ENCODE peak calls at places on chromosomes 11 and 22, in five cellular contexts. One of them, this sample, is unnamed.

GRCh38 chr22:23365524-23365923 is 185.2 kb downstream of the BCR start:
- DNase-seq in stimulated activated CD4-positive, alpha-beta T cell treated with anti-CD3 and anti-CD28 coated beads, Interleukin-2, amount 100 ng/mL, for 48 hours: no peak
- DNase-seq in MCF 10A: no peak
- DNase-seq in activated CD4-positive, alpha-beta T cell treated with anti-CD3 and anti-CD28 coated beads for 4 hours: no peak
- DNase-seq in activated naive CD4-positive, alpha-beta T cell: no peak
- DNase-seq in this sample: no peak

GRCh38 chr22:24730864-24731263 is 43.7 kb downstream of the PIWIL3 start:
- DNase-seq in stimulated activated CD4-positive, alpha-beta T cell treated with anti-CD3 and anti-CD28 coated beads, Interleukin-2, amount 100 ng/mL, for 48 hours: no peak
- DNase-seq in MCF 10A: no peak
- DNase-seq in activated CD4-positive, alpha-beta T cell treated with anti-CD3 and anti-CD28 coated beads for 4 hours: no peak
- DNase-seq in activated naive CD4-positive, alpha-beta T cell: no peak
- DNase-seq in this sample: no peak

GRCh38 chr11:99019676-99020075 is 1.1 kb upstream of the CNTN5 start:
- DNase-seq in stimulated activated CD4-positive, alpha-beta T cell treated with anti-CD3 and anti-CD28 coated beads, Interleukin-2, amount 100 ng/mL, for 48 hours: no peak
- DNase-seq in MCF 10A: no peak
- DNase-seq in activated CD4-positive, alpha-beta T cell treated with anti-CD3 and anti-CD28 coated beads for 4 hours: no peak
- DNase-seq in activated naive CD4-positive, alpha-beta T cell: no peak
- DNase-seq in this sample: no peak

GRCh38 chr11:69726019-69726418 is 22.2 kb upstream of the FGF19 start:
- DNase-seq in stimulated activated CD4-positive, alpha-beta T cell treated with anti-CD3 and anti-CD28 coated beads, Interleukin-2, amount 100 ng/mL, for 48 hours: no peak
- DNase-seq in MCF 10A: no peak
- DNase-seq in activated CD4-positive, alpha-beta T cell treated with anti-CD3 and anti-CD28 coated beads for 4 hours: no peak
- DNase-seq in activated naive CD4-positive, alpha-beta T cell: no peak
- DNase-seq in this sample: no peak

GRCh38 chr11:33471541-33471940 is 214.4 kb downstream of the HIPK3 start:
- DNase-seq in stimulated activated CD4-positive, alpha-beta T cell treated with anti-CD3 and anti-CD28 coated beads, Interleukin-2, amount 100 ng/mL, for 48 hours: no peak
- DNase-seq in MCF 10A: no peak
- DNase-seq in activated CD4-positive, alpha-beta T cell treated with anti-CD3 and anti-CD28 coated beads for 4 hours: no peak
- DNase-seq in activated naive CD4-positive, alpha-beta T cell: no peak
- DNase-seq in this sample: no peak

GRCh38 chr11:126637800-126638175 is 282.3 kb downstream of the ST3GAL4 start:
- DNase-seq in stimulated activated CD4-positive, alpha-beta T cell treated with anti-CD3 and anti-CD28 coated beads, Interleukin-2, amount 100 ng/mL, for 48 hours: no peak
- DNase-seq in MCF 10A: no peak
- DNase-seq in activated CD4-positive, alpha-beta T cell treated with anti-CD3 and anti-CD28 coated beads for 4 hours: no peak
- DNase-seq in activated naive CD4-positive, alpha-beta T cell: no peak
- DNase-seq in this sample: no peak

GRCh38 chr11:118305726-118306125 is 1.2 kb downstream of the CD3E start:
- DNase-seq in stimulated activated CD4-positive, alpha-beta T cell treated with anti-CD3 and anti-CD28 coated beads, Interleukin-2, amount 100 ng/mL, for 48 hours: no peak
- DNase-seq in MCF 10A: no peak
- DNase-seq in activated CD4-positive, alpha-beta T cell treated with anti-CD3 and anti-CD28 coated beads for 4 hours: peak
- DNase-seq in activated naive CD4-positive, alpha-beta T cell: no peak
- DNase-seq in this sample: no peak

GRCh38 chr11:76831911-76832310 is 28.8 kb upstream of the ACER3 start:
- DNase-seq in stimulated activated CD4-positive, alpha-beta T cell treated with anti-CD3 and anti-CD28 coated beads, Interleukin-2, amount 100 ng/mL, for 48 hours: no peak
- DNase-seq in MCF 10A: no peak
- DNase-seq in activated CD4-positive, alpha-beta T cell treated with anti-CD3 and anti-CD28 coated beads for 4 hours: no peak
- DNase-seq in activated naive CD4-positive, alpha-beta T cell: no peak
- DNase-seq in this sample: no peak

GRCh38 chr22:26043031-26043430 is 126.2 kb upstream of the SEZ6L start:
- DNase-seq in stimulated activated CD4-positive, alpha-beta T cell treated with anti-CD3 and anti-CD28 coated beads, Interleukin-2, amount 100 ng/mL, for 48 hours: no peak
- DNase-seq in MCF 10A: no peak
- DNase-seq in activated CD4-positive, alpha-beta T cell treated with anti-CD3 and anti-CD28 coated beads for 4 hours: no peak
- DNase-seq in activated naive CD4-positive, alpha-beta T cell: no peak
- DNase-seq in this sample: no peak

GRCh38 chr11:94445641-94446040 is 44.4 kb upstream of the GPR83 start:
- DNase-seq in stimulated activated CD4-positive, alpha-beta T cell treated with anti-CD3 and anti-CD28 coated beads, Interleukin-2, amount 100 ng/mL, for 48 hours: no peak
- DNase-seq in MCF 10A: no peak
- DNase-seq in activated CD4-positive, alpha-beta T cell treated with anti-CD3 and anti-CD28 coated beads for 4 hours: no peak
- DNase-seq in activated naive CD4-positive, alpha-beta T cell: no peak
- DNase-seq in this sample: no peak

GRCh38 chr11:10898763-10899541 is 41.1 kb upstream of the ZBED5 start:
- DNase-seq in stimulated activated CD4-positive, alpha-beta T cell treated with anti-CD3 and anti-CD28 coated beads, Interleukin-2, amount 100 ng/mL, for 48 hours: no peak
- DNase-seq in MCF 10A: no peak
- DNase-seq in activated CD4-positive, alpha-beta T cell treated with anti-CD3 and anti-CD28 coated beads for 4 hours: no peak
- DNase-seq in activated naive CD4-positive, alpha-beta T cell: no peak
- DNase-seq in this sample: no peak

GRCh38 chr22:17777005-17777716 is 2.9 kb upstream of the BID start:
- DNase-seq in stimulated activated CD4-positive, alpha-beta T cell treated with anti-CD3 and anti-CD28 coated beads, Interleukin-2, amount 100 ng/mL, for 48 hours: peak
- DNase-seq in MCF 10A: no peak
- DNase-seq in activated CD4-positive, alpha-beta T cell treated with anti-CD3 and anti-CD28 coated beads for 4 hours: peak
- DNase-seq in activated naive CD4-positive, alpha-beta T cell: peak
- DNase-seq in this sample: peak

GRCh38 chr11:945986-946385 is 20.3 kb downstream of the AP2A2 start:
- DNase-seq in stimulated activated CD4-positive, alpha-beta T cell treated with anti-CD3 and anti-CD28 coated beads, Interleukin-2, amount 100 ng/mL, for 48 hours: no peak
- DNase-seq in MCF 10A: no peak
- DNase-seq in activated CD4-positive, alpha-beta T cell treated with anti-CD3 and anti-CD28 coated beads for 4 hours: no peak
- DNase-seq in activated naive CD4-positive, alpha-beta T cell: no peak
- DNase-seq in this sample: no peak

GRCh38 chr11:103850419-103851165 is 185.8 kb upstream of the DDI1 start:
- DNase-seq in stimulated activated CD4-positive, alpha-beta T cell treated with anti-CD3 and anti-CD28 coated beads, Interleukin-2, amount 100 ng/mL, for 48 hours: no peak
- DNase-seq in MCF 10A: no peak
- DNase-seq in activated CD4-positive, alpha-beta T cell treated with anti-CD3 and anti-CD28 coated beads for 4 hours: no peak
- DNase-seq in activated naive CD4-positive, alpha-beta T cell: no peak
- DNase-seq in this sample: no peak

GRCh38 chr11:124623861-124624525 is 1.3 kb downstream of the TBRG1 start:
- DNase-seq in stimulated activated CD4-positive, alpha-beta T cell treated with anti-CD3 and anti-CD28 coated beads, Interleukin-2, amount 100 ng/mL, for 48 hours: no peak
- DNase-seq in MCF 10A: no peak
- DNase-seq in activated CD4-positive, alpha-beta T cell treated with anti-CD3 and anti-CD28 coated beads for 4 hours: no peak
- DNase-seq in activated naive CD4-positive, alpha-beta T cell: no peak
- DNase-seq in this sample: no peak

GRCh38 chr11:12125609-12126149 is 15.3 kb downstream of the MICAL2 start:
- DNase-seq in stimulated activated CD4-positive, alpha-beta T cell treated with anti-CD3 and anti-CD28 coated beads, Interleukin-2, amount 100 ng/mL, for 48 hours: no peak
- DNase-seq in MCF 10A: peak
- DNase-seq in activated CD4-positive, alpha-beta T cell treated with anti-CD3 and anti-CD28 coated beads for 4 hours: no peak
- DNase-seq in activated naive CD4-positive, alpha-beta T cell: no peak
- DNase-seq in this sample: no peak

GRCh38 chr11:101292661-101293240 is 163.1 kb upstream of the PGR start:
- DNase-seq in stimulated activated CD4-positive, alpha-beta T cell treated with anti-CD3 and anti-CD28 coated beads, Interleukin-2, amount 100 ng/mL, for 48 hours: no peak
- DNase-seq in MCF 10A: no peak
- DNase-seq in activated CD4-positive, alpha-beta T cell treated with anti-CD3 and anti-CD28 coated beads for 4 hours: no peak
- DNase-seq in activated naive CD4-positive, alpha-beta T cell: no peak
- DNase-seq in this sample: no peak

GRCh38 chr11:20031155-20032001 is 128.9 kb downstream of the DBX1 start:
- DNase-seq in stimulated activated CD4-positive, alpha-beta T cell treated with anti-CD3 and anti-CD28 coated beads, Interleukin-2, amount 100 ng/mL, for 48 hours: no peak
- DNase-seq in MCF 10A: no peak
- DNase-seq in activated CD4-positive, alpha-beta T cell treated with anti-CD3 and anti-CD28 coated beads for 4 hours: no peak
- DNase-seq in activated naive CD4-positive, alpha-beta T cell: no peak
- DNase-seq in this sample: no peak

GRCh38 chr11:18064035-18064434 is 18.0 kb upstream of the TPH1 start:
- DNase-seq in stimulated activated CD4-positive, alpha-beta T cell treated with anti-CD3 and anti-CD28 coated beads, Interleukin-2, amount 100 ng/mL, for 48 hours: no peak
- DNase-seq in MCF 10A: no peak
- DNase-seq in activated CD4-positive, alpha-beta T cell treated with anti-CD3 and anti-CD28 coated beads for 4 hours: no peak
- DNase-seq in activated naive CD4-positive, alpha-beta T cell: no peak
- DNase-seq in this sample: no peak

GRCh38 chr11:117690484-117691205 is 106.4 kb downstream of the DSCAML1 start:
- DNase-seq in stimulated activated CD4-positive, alpha-beta T cell treated with anti-CD3 and anti-CD28 coated beads, Interleukin-2, amount 100 ng/mL, for 48 hours: no peak
- DNase-seq in MCF 10A: no peak
- DNase-seq in activated CD4-positive, alpha-beta T cell treated with anti-CD3 and anti-CD28 coated beads for 4 hours: no peak
- DNase-seq in activated naive CD4-positive, alpha-beta T cell: no peak
- DNase-seq in this sample: no peak

This sample was measured in B cell.